ENCODE peak calls at places on chromosomes 16 and 17, in four cellular contexts. One of them, this sample, is unnamed.

GRCh38 chr17:46869296-46869695 is 17.9 kb downstream of the WNT9B start:
- DNase-seq in CD8-positive, alpha-beta T cell: no peak
- DNase-seq in fibroblast of pulmonary artery: no peak
- DNase-seq in GM20000: no peak
- DNase-seq in this sample: no peak

GRCh38 chr17:51118330-51119195 is 2.1 kb downstream of the SPAG9 start:
- DNase-seq in CD8-positive, alpha-beta T cell: no peak
- DNase-seq in fibroblast of pulmonary artery: no peak
- DNase-seq in GM20000: no peak
- DNase-seq in this sample: no peak

GRCh38 chr17:10031606-10032005 is 126.5 kb upstream of the RCVRN start:
- DNase-seq in CD8-positive, alpha-beta T cell: no peak
- DNase-seq in fibroblast of pulmonary artery: no peak
- DNase-seq in GM20000: no peak
- DNase-seq in this sample: no peak

GRCh38 chr17:7137182-7137943 is 22.7 kb upstream of the ASGR2 start:
- DNase-seq in CD8-positive, alpha-beta T cell: no peak
- DNase-seq in fibroblast of pulmonary artery: no peak
- DNase-seq in GM20000: no peak
- DNase-seq in this sample: no peak

GRCh38 chr17:48545022-48545376 is at the start of gene HOXB2:
- DNase-seq in CD8-positive, alpha-beta T cell: no peak
- DNase-seq in fibroblast of pulmonary artery: peak; percentile 66
- DNase-seq in GM20000: no peak
- DNase-seq in this sample: no peak

GRCh38 chr16:82146957-82147356 is 23.1 kb downstream of the MPHOSPH6 start:
- DNase-seq in CD8-positive, alpha-beta T cell: no peak
- DNase-seq in fibroblast of pulmonary artery: no peak
- DNase-seq in GM20000: no peak
- DNase-seq in this sample: no peak

GRCh38 chr17:55289106-55289446 is 24.3 kb downstream of the HLF start:
- DNase-seq in CD8-positive, alpha-beta T cell: no peak
- DNase-seq in fibroblast of pulmonary artery: no peak
- DNase-seq in GM20000: no peak
- DNase-seq in this sample: no peak

GRCh38 chr17:38418693-38419507 is 9.4 kb upstream of the ARHGAP23 start:
- DNase-seq in CD8-positive, alpha-beta T cell: no peak
- DNase-seq in fibroblast of pulmonary artery: no peak
- DNase-seq in GM20000: no peak
- DNase-seq in this sample: no peak

GRCh38 chr16:55898592-55898991 is 23.4 kb upstream of the CES5A start:
- DNase-seq in CD8-positive, alpha-beta T cell: no peak
- DNase-seq in fibroblast of pulmonary artery: no peak
- DNase-seq in GM20000: no peak
- DNase-seq in this sample: no peak

GRCh38 chr17:57080708-57081107 is 4.3 kb upstream of the AKAP1 start:
- DNase-seq in CD8-positive, alpha-beta T cell: no peak
- DNase-seq in fibroblast of pulmonary artery: no peak
- DNase-seq in GM20000: peak; percentile 52
- DNase-seq in this sample: no peak

DNA sequence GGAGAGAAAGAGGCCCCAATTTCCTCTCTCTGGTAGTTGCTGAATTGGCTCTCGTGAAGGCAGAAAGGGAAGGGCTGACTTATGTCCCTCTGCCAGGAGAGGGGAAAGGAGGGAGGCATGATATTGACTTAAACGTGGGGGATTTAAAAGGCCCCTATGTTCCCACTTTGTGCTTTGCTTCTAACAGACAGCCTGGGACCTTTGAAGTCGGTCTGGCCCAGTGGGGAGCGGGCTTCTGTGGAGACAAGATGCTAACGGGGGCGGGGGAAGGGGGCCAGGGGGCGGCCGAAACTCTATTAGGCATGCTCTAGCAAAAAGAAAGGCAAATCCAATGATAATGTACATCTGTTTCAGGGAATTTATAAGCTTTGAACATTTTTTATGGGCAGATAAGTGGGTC is 35.3 kb downstream of the SNX20 start:
- DNase-seq in CD8-positive, alpha-beta T cell: no peak
- DNase-seq in fibroblast of pulmonary artery: no peak
- DNase-seq in GM20000: no peak
- DNase-seq in this sample: no peak
- TF ChIP-seq CTCF in CD8-positive, alpha-beta T cell: no peak
- TF ChIP-seq CTCF in fibroblast of pulmonary artery: no peak
- TF ChIP-seq CTCF in GM20000: no peak
- TF ChIP-seq CTCF in this sample: no peak

DNA sequence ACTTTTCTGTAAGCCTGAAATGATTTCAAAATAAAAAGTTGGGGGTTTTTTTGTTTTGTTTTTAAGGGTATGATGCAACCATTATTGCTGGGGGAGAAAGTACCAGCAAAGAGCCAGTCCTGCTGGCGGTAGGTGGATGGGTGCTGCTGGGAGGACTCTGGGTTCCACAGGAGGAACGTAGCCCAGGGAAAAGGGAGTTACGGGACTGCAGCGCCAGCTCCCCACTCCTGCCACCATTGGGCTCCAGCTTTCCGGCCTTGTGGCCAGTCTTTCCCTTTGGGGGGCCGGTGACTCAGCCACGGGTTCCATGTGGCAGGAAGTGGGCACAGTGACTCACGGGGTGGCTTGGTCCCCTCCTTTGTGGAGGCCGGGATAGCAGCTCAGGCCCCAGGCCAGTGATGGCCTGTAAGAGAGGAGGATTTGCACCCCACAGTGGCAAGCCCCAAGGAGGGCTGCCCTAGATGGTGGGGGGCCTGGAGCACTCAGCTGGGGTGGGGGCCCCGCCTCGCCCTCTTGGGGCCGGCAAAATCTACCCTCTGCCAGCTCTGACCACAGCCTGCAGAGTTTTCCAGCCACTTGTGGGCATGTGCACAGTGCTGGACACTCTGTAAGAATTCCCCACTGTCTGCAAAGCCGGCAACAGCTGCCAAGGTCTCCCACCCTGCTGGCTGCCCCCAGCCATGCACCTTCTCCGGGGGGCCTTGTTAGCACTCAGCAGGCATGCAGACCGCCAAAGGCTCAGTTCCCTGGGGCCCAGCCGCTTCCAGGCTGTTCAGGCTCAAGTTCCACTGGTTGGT is 30.4 kb downstream of the SOCS3 start:
- DNase-seq in CD8-positive, alpha-beta T cell: peak; percentile 20
- DNase-seq in fibroblast of pulmonary artery: peak; percentile 54
- DNase-seq in GM20000: no peak
- DNase-seq in this sample: no peak
- TF ChIP-seq CTCF in CD8-positive, alpha-beta T cell: no peak
- TF ChIP-seq CTCF in fibroblast of pulmonary artery: no peak
- TF ChIP-seq CTCF in GM20000: no peak
- TF ChIP-seq CTCF in this sample: no peak

GRCh38 chr17:4786516-4786915 is 352 bp upstream of the VMO1 start:
- DNase-seq in CD8-positive, alpha-beta T cell: no peak
- DNase-seq in fibroblast of pulmonary artery: no peak
- DNase-seq in GM20000: no peak
- DNase-seq in this sample: no peak

GRCh38 chr17:4786111-4786491 is at the start of gene VMO1:
- DNase-seq in CD8-positive, alpha-beta T cell: no peak
- DNase-seq in fibroblast of pulmonary artery: no peak
- DNase-seq in GM20000: no peak
- DNase-seq in this sample: no peak

GRCh38 chr17:4780325-4781010 is 5.7 kb downstream of the VMO1 start:
- DNase-seq in CD8-positive, alpha-beta T cell: no peak
- DNase-seq in fibroblast of pulmonary artery: no peak
- DNase-seq in GM20000: no peak
- DNase-seq in this sample: no peak

GRCh38 chr17:4785311-4786110 is 653 bp downstream of the VMO1 start:
- DNase-seq in CD8-positive, alpha-beta T cell: no peak
- DNase-seq in fibroblast of pulmonary artery: no peak
- DNase-seq in GM20000: no peak
- DNase-seq in this sample: no peak

DNA sequence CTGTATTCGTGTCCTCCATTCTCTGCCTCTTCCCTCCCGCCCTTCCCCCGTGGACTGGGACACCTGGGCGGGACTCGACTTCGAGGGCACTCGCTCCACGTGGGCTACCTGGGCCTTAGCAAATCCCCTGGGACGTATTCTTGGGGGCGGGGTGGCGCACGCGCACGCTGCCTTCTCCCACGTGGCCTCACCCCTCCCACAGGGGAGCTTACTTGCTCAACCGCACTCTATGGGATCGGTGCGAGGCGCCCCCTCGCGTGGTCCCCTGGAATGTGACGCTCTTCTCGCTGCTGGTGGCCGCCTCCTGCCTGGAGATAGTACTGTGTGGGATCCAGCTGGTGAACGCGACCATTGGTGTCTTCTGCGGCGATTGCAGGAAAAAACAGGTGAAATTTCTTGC is 3.5 kb downstream of the VMO1 start:
- DNase-seq in CD8-positive, alpha-beta T cell: no peak
- DNase-seq in fibroblast of pulmonary artery: no peak
- DNase-seq in GM20000: no peak
- DNase-seq in this sample: no peak
- TF ChIP-seq CTCF in CD8-positive, alpha-beta T cell: no peak
- TF ChIP-seq CTCF in fibroblast of pulmonary artery: no peak
- TF ChIP-seq CTCF in GM20000: no peak
- TF ChIP-seq CTCF in this sample: no peak

GRCh38 chr17:62109378-62109902 is 44.4 kb upstream of the MED13 start:
- DNase-seq in CD8-positive, alpha-beta T cell: peak; percentile 10
- DNase-seq in fibroblast of pulmonary artery: peak; percentile 58
- DNase-seq in GM20000: peak; percentile 85
- DNase-seq in this sample: peak; percentile 8
- TF ChIP-seq CTCF in CD8-positive, alpha-beta T cell: peak; percentile 21
- TF ChIP-seq CTCF in fibroblast of pulmonary artery: peak; percentile 55
- TF ChIP-seq CTCF in GM20000: peak; percentile 84
- TF ChIP-seq CTCF in this sample: peak; percentile 62

This sample was measured in neural crest cell.